ENCODE peak calls at places on chromosomes 6 and 20, in five cellular contexts. One of them, this sample, is unnamed. For H3K4me1, the result is how much of the 10 kb centered on the place peaks cover.

GRCh38 chr20:46406200-46406985 is at the start of gene ELMO2:
- DNase-seq in mucosa of descending colon: peak
- DNase-seq in fibroblast of lung: peak
- DNase-seq in astrocyte: peak
- DNase-seq in breast epithelium: peak
- DNase-seq in this sample: peak

GRCh38 chr20:1331801-1332453 is 3.0 kb upstream of the SDCBP2 start:
- DNase-seq in mucosa of descending colon: no peak
- DNase-seq in fibroblast of lung: no peak
- DNase-seq in astrocyte: no peak
- DNase-seq in breast epithelium: peak
- DNase-seq in this sample: no peak

GRCh38 chr6:41818271-41819054 is 31.0 kb downstream of the TOMM6 start:
- DNase-seq in mucosa of descending colon: no peak
- DNase-seq in fibroblast of lung: no peak
- DNase-seq in astrocyte: no peak
- DNase-seq in breast epithelium: no peak
- DNase-seq in this sample: no peak

GRCh38 chr6:81819767-81820166 is 67.3 kb upstream of the TENT5A start:
- DNase-seq in mucosa of descending colon: no peak
- DNase-seq in fibroblast of lung: no peak
- DNase-seq in astrocyte: no peak
- DNase-seq in breast epithelium: no peak
- DNase-seq in this sample: no peak

GRCh38 chr6:35370124-35370741 is 27.9 kb downstream of the PPARD start:
- DNase-seq in mucosa of descending colon: peak
- DNase-seq in fibroblast of lung: peak
- DNase-seq in astrocyte: peak
- DNase-seq in breast epithelium: peak
- DNase-seq in this sample: no peak

GRCh38 chr6:34243901-34244884 is 4.6 kb downstream of the SMIM29 start:
- DNase-seq in mucosa of descending colon: peak
- DNase-seq in fibroblast of lung: peak
- DNase-seq in astrocyte: peak
- DNase-seq in breast epithelium: no peak
- DNase-seq in this sample: no peak

GRCh38 chr6:31586013-31586412 is at the start of gene LST1:
- DNase-seq in mucosa of descending colon: no peak
- DNase-seq in fibroblast of lung: no peak
- DNase-seq in astrocyte: no peak
- DNase-seq in breast epithelium: no peak
- DNase-seq in this sample: no peak

GRCh38 chr20:40644863-40645262 is 44.2 kb downstream of the MAFB start:
- DNase-seq in mucosa of descending colon: no peak
- DNase-seq in fibroblast of lung: no peak
- DNase-seq in astrocyte: no peak
- DNase-seq in breast epithelium: no peak
- DNase-seq in this sample: no peak

GRCh38 chr6:169263836-169264608 is 10.4 kb upstream of the THBS2 start:
- DNase-seq in mucosa of descending colon: no peak
- DNase-seq in fibroblast of lung: peak
- DNase-seq in astrocyte: peak
- DNase-seq in breast epithelium: no peak
- DNase-seq in this sample: peak

GRCh38 chr6:122730775-122731386 is 48.6 kb upstream of the FABP7 start:
- DNase-seq in mucosa of descending colon: no peak
- DNase-seq in fibroblast of lung: no peak
- DNase-seq in astrocyte: no peak
- DNase-seq in breast epithelium: no peak
- DNase-seq in this sample: no peak

GRCh38 chr20:25220810-25221591 is 25.5 kb downstream of the ENTPD6 start:
- DNase-seq in mucosa of descending colon: peak
- DNase-seq in fibroblast of lung: no peak
- DNase-seq in astrocyte: no peak
- DNase-seq in breast epithelium: no peak
- DNase-seq in this sample: peak

GRCh38 chr20:25269833-25270170 is 21.9 kb downstream of the PYGB start:
- DNase-seq in mucosa of descending colon: peak
- DNase-seq in fibroblast of lung: no peak
- DNase-seq in astrocyte: no peak
- DNase-seq in breast epithelium: no peak
- DNase-seq in this sample: no peak

GRCh38 chr6:107894821-107895396 is 63.1 kb downstream of the SEC63 start:
- DNase-seq in mucosa of descending colon: peak
- DNase-seq in fibroblast of lung: no peak
- DNase-seq in astrocyte: no peak
- DNase-seq in breast epithelium: no peak
- DNase-seq in this sample: peak

GRCh38 chr6:31169123-31169857 is 1.2 kb downstream of the POU5F1 start:
- DNase-seq in mucosa of descending colon: no peak
- DNase-seq in fibroblast of lung: no peak
- DNase-seq in astrocyte: no peak
- DNase-seq in breast epithelium: no peak
- DNase-seq in this sample: no peak

GRCh38 chr6:168599769-168600330 is 158.9 kb downstream of the SMOC2 start:
- DNase-seq in mucosa of descending colon: no peak
- DNase-seq in fibroblast of lung: no peak
- DNase-seq in astrocyte: no peak
- DNase-seq in breast epithelium: no peak
- DNase-seq in this sample: no peak

GRCh38 chr6:57173056-57173885 is 1.1 kb downstream of the BAG2 start:
- DNase-seq in mucosa of descending colon: peak
- DNase-seq in fibroblast of lung: peak
- DNase-seq in astrocyte: peak
- DNase-seq in breast epithelium: no peak
- DNase-seq in this sample: no peak

GRCh38 chr6:151807513-151808330 is at the start of gene ESR1:
- DNase-seq in mucosa of descending colon: peak
- DNase-seq in fibroblast of lung: no peak
- DNase-seq in astrocyte: no peak
- DNase-seq in breast epithelium: peak
- DNase-seq in this sample: no peak

GRCh38 chr20:15875446-15875845 is 697.8 kb downstream of the KIF16B start:
- DNase-seq in mucosa of descending colon: no peak
- DNase-seq in fibroblast of lung: no peak
- DNase-seq in astrocyte: no peak
- DNase-seq in breast epithelium: no peak
- DNase-seq in this sample: no peak

GRCh38 chr6:123747515-123747914 is 56.1 kb upstream of the NKAIN2 start:
- DNase-seq in mucosa of descending colon: no peak
- DNase-seq in fibroblast of lung: no peak
- DNase-seq in astrocyte: no peak
- DNase-seq in breast epithelium: no peak
- DNase-seq in this sample: no peak

GRCh38 chr6:1263039-1263849 is 48.7 kb upstream of the FOXQ1 start:
- DNase-seq in mucosa of descending colon: no peak
- DNase-seq in fibroblast of lung: peak
- DNase-seq in astrocyte: peak
- DNase-seq in breast epithelium: no peak
- DNase-seq in this sample: no peak

GRCh38 chr6:143205170-143205879 is 144.6 kb downstream of the AIG1 start:
- DNase-seq in mucosa of descending colon: no peak
- DNase-seq in fibroblast of lung: peak
- DNase-seq in astrocyte: peak
- DNase-seq in breast epithelium: no peak
- DNase-seq in this sample: no peak

GRCh38 chr20:40268321-40269075 is 420.5 kb downstream of the MAFB start:
- DNase-seq in mucosa of descending colon: no peak
- DNase-seq in fibroblast of lung: no peak
- DNase-seq in astrocyte: no peak
- DNase-seq in breast epithelium: no peak
- DNase-seq in this sample: no peak

GRCh38 chr20:21101453-21102251 is 4.5 kb downstream of the LINC00237 start:
- DNase-seq in mucosa of descending colon: no peak
- DNase-seq in fibroblast of lung: no peak
- DNase-seq in astrocyte: no peak
- DNase-seq in breast epithelium: no peak
- DNase-seq in this sample: no peak

GRCh38 chr6:159201336-159201735 is 32.1 kb downstream of the FNDC1 start:
- DNase-seq in mucosa of descending colon: no peak
- DNase-seq in fibroblast of lung: no peak
- DNase-seq in astrocyte: no peak
- DNase-seq in breast epithelium: no peak
- DNase-seq in this sample: no peak
- H3K4me1 ChIP-seq in mucosa of descending colon: under half
- H3K4me1 ChIP-seq in fibroblast of lung: under half
- H3K4me1 ChIP-seq in astrocyte: under half
- H3K4me1 ChIP-seq in breast epithelium: under half
- H3K4me1 ChIP-seq in this sample: under half

DNA sequence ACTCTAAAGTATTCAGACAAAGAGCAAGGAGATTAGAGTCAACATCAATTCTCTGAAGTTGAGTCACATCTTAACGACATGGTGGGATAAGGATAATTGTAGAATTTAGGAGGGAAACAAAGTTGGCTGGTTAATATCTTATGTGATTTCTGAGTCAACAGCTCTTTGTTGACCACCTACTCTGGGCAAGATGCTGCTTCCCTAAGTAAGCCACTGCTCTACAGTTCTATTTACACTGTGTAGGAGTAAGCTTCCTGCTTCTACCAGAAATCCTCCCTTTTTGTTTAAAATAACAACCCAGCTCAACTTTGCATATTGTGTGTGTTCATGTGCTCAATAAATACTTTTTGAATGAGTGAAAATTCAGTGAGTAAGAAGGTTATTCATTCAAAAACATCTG is 3.1 kb downstream of the HS3ST5 start:
- DNase-seq in mucosa of descending colon: no peak
- DNase-seq in fibroblast of lung: peak
- DNase-seq in astrocyte: peak
- DNase-seq in breast epithelium: no peak
- DNase-seq in this sample: no peak
- H3K4me3 ChIP-seq in mucosa of descending colon: no peak
- H3K4me3 ChIP-seq in fibroblast of lung: no peak
- H3K4me3 ChIP-seq in astrocyte: no peak
- H3K4me3 ChIP-seq in breast epithelium: no peak
- H3K4me3 ChIP-seq in this sample: no peak

DNA sequence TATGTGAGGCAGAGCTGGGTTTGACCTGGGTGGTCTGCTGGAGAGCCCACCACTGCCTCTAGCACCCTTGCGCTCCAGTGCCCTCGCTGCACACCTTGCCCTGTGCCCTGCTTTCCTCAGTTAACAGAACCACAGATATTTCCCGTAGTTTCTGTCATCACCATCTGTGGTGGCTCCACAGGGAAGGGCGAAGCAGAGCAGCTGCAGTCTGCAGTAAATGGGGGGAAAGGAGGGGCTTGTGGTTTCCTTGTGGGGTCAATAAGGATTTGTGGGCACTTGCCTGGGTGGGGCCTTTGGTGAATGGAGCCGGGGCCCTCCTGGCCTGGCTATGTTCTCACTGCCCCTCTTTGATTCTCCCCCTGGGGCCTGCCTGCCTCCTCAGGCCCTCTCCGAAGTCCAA is 21.2 kb upstream of the CCDC167 start:
- DNase-seq in mucosa of descending colon: no peak
- DNase-seq in fibroblast of lung: no peak
- DNase-seq in astrocyte: no peak
- DNase-seq in breast epithelium: no peak
- DNase-seq in this sample: no peak
- H3K4me1 ChIP-seq in mucosa of descending colon: under half
- H3K4me1 ChIP-seq in fibroblast of lung: under half
- H3K4me1 ChIP-seq in astrocyte: under half
- H3K4me1 ChIP-seq in breast epithelium: under half
- H3K4me1 ChIP-seq in this sample: under half

GRCh38 chr20:63657937-63658748 is at the start of gene RTEL1:
- DNase-seq in mucosa of descending colon: peak
- DNase-seq in fibroblast of lung: peak
- DNase-seq in astrocyte: peak
- DNase-seq in breast epithelium: peak
- DNase-seq in this sample: peak

GRCh38 chr20:63660622-63661021 is 2.5 kb downstream of the RTEL1 start:
- DNase-seq in mucosa of descending colon: no peak
- DNase-seq in fibroblast of lung: no peak
- DNase-seq in astrocyte: no peak
- DNase-seq in breast epithelium: no peak
- DNase-seq in this sample: no peak

GRCh38 chr20:63661108-63661507 is 3.0 kb downstream of the RTEL1 start:
- DNase-seq in mucosa of descending colon: no peak
- DNase-seq in fibroblast of lung: no peak
- DNase-seq in astrocyte: no peak
- DNase-seq in breast epithelium: no peak
- DNase-seq in this sample: no peak

GRCh38 chr20:63658749-63659187 is 656 bp downstream of the RTEL1 start:
- DNase-seq in mucosa of descending colon: peak
- DNase-seq in fibroblast of lung: peak
- DNase-seq in astrocyte: peak
- DNase-seq in breast epithelium: no peak
- DNase-seq in this sample: no peak

GRCh38 chr20:63659370-63659769 is 1.3 kb downstream of the RTEL1 start:
- DNase-seq in mucosa of descending colon: no peak
- DNase-seq in fibroblast of lung: no peak
- DNase-seq in astrocyte: no peak
- DNase-seq in breast epithelium: no peak
- DNase-seq in this sample: no peak
- H3K4me3 ChIP-seq in mucosa of descending colon: no peak
- H3K4me3 ChIP-seq in fibroblast of lung: peak
- H3K4me3 ChIP-seq in astrocyte: peak
- H3K4me3 ChIP-seq in breast epithelium: peak
- H3K4me3 ChIP-seq in this sample: no peak

GRCh38 chr6:111750753-111751684 is 122.2 kb downstream of the FYN start:
- DNase-seq in mucosa of descending colon: no peak
- DNase-seq in fibroblast of lung: peak
- DNase-seq in astrocyte: peak
- DNase-seq in breast epithelium: no peak
- DNase-seq in this sample: no peak

GRCh38 chr6:111747791-111748190 is 125.5 kb downstream of the FYN start:
- DNase-seq in mucosa of descending colon: no peak
- DNase-seq in fibroblast of lung: no peak
- DNase-seq in astrocyte: no peak
- DNase-seq in breast epithelium: no peak
- DNase-seq in this sample: no peak

GRCh38 chr6:111748247-111748647 is 125.0 kb downstream of the FYN start:
- DNase-seq in mucosa of descending colon: no peak
- DNase-seq in fibroblast of lung: no peak
- DNase-seq in astrocyte: no peak
- DNase-seq in breast epithelium: no peak
- DNase-seq in this sample: no peak

GRCh38 chr6:111752476-111752875 is 120.8 kb downstream of the FYN start:
- DNase-seq in mucosa of descending colon: no peak
- DNase-seq in fibroblast of lung: no peak
- DNase-seq in astrocyte: no peak
- DNase-seq in breast epithelium: no peak
- DNase-seq in this sample: no peak

DNA sequence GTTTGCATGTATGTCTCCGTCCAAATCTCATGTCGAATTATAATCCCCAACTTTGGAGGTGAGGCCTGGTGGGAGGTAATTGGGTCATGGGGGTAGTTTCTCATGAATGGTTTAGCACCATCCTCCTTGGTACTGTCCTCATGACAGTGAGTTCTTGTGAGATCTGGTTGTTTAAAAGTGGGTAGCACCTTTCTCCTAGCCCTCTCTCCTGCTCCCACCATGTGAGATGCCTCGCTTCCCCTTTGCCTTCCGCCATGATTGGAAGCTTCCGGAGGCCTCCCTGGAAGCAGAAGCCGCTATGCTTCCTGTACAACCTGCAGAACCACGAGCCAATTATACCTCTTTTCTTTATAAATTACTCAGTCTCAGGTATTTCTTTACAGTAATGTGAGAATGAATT is 123.1 kb downstream of the FYN start:
- DNase-seq in mucosa of descending colon: no peak
- DNase-seq in fibroblast of lung: no peak
- DNase-seq in astrocyte: no peak
- DNase-seq in breast epithelium: no peak
- DNase-seq in this sample: no peak
- H3K4me1 ChIP-seq in mucosa of descending colon: under half
- H3K4me1 ChIP-seq in fibroblast of lung: under half
- H3K4me1 ChIP-seq in astrocyte: under half
- H3K4me1 ChIP-seq in breast epithelium: under half
- H3K4me1 ChIP-seq in this sample: under half

GRCh38 chr6:28334272-28335039 is 1.5 kb downstream of the ZSCAN31 start:
- DNase-seq in mucosa of descending colon: no peak
- DNase-seq in fibroblast of lung: no peak
- DNase-seq in astrocyte: no peak
- DNase-seq in breast epithelium: no peak
- DNase-seq in this sample: no peak
- H3K4me3 ChIP-seq in mucosa of descending colon: no peak
- H3K4me3 ChIP-seq in fibroblast of lung: no peak
- H3K4me3 ChIP-seq in astrocyte: no peak
- H3K4me3 ChIP-seq in breast epithelium: peak
- H3K4me3 ChIP-seq in this sample: no peak

This sample was measured in prostate gland.